ENCODE peak calls at places on chromosome 6, in six cellular contexts. V is stimulated activated CD4-positive, alpha-beta T cell treated with anti-CD3 and anti-CD28 coated beads, Interleukin-4, amount 100 ng/mL, for 24 hours; C is tibial nerve; F is ACHN; K is immature natural killer cell; S is AG04450. E is an unnamed sample.

GRCh38 chr6:31122803-31123706 is 2.8 kb upstream of the CDSN start:
- DNase-seq in F (no peak), K (no peak), V (no peak), S (peak; percentile 77), C (peak; percentile 51), E (no peak)

GRCh38 chr6:46491789-46492547 is 719 bp upstream of the RCAN2 start:
- DNase-seq in F (peak; percentile 16), C (peak; percentile 23), K (peak; percentile 17), S (no peak), V (no peak), E (no peak)

GRCh38 chr6:170094686-170095272 is 196.1 kb downstream of the DLL1 start:
- DNase-seq in K (no peak), F (no peak), C (no peak), S (no peak), V (peak; percentile 1), E (no peak)

GRCh38 chr6:148422085-148422484 is 79.4 kb downstream of the SASH1 start:
- DNase-seq in F (no peak), S (no peak), C (no peak), V (no peak), K (no peak), E (no peak)

GRCh38 chr6:136137008-136137689 is 113.0 kb downstream of the MTFR2 start:
- DNase-seq in F (no peak), C (no peak), S (no peak), K (no peak), V (no peak), E (no peak)

GRCh38 chr6:154878866-154879491 is 116.1 kb upstream of the TIAM2 start:
- DNase-seq in S (no peak), C (no peak), F (no peak), K (no peak), V (no peak), E (no peak)

GRCh38 chr6:90343581-90343980 is 46.9 kb upstream of the BACH2 start:
- DNase-seq in V (no peak), K (no peak), F (peak; percentile 25), C (no peak), S (no peak), E (no peak)

GRCh38 chr6:6801002-6801329 is 212.4 kb downstream of the LY86 start:
- DNase-seq in C (no peak), S (no peak), V (no peak), F (no peak), K (no peak), E (no peak)

GRCh38 chr6:89430563-89430962 is 2.4 kb upstream of the ANKRD6 start:
- DNase-seq in F (no peak), C (no peak), S (no peak), V (no peak), K (no peak), E (no peak)

GRCh38 chr6:138970856-138971425 is 17.1 kb downstream of the REPS1 start:
- DNase-seq in S (peak; percentile 61), C (no peak), F (peak; percentile 88), V (peak; percentile 31), K (no peak), E (no peak)

GRCh38 chr6:125507987-125508655 is 206.4 kb upstream of the HDDC2 start:
- DNase-seq in K (no peak), V (no peak), F (no peak), S (no peak), C (no peak), E (no peak)